ENCODE peak calls at places on chromosomes 2 and 18, in seven cellular contexts. T, Z, D, P, A, M and L are unnamed samples.

GRCh38 chr2:44730583-44730982 is 210.9 kb upstream of the SIX3 start:
- DNase-seq in D (no peak), Z (no peak), T (no peak), P (no peak), A (no peak), M (no peak), L (no peak)

GRCh38 chr2:86105969-86106945 is at the start of gene PTCD3:
- DNase-seq in Z (peak; percentile 97), P (peak; percentile 98), A (peak; percentile 98), M (peak; percentile 97), T (peak; percentile 85), D (peak; percentile 91), L (peak; percentile 94)

GRCh38 chr2:202311823-202312388 is 46.3 kb downstream of the NOP58 start:
- DNase-seq in D (no peak), P (no peak), T (no peak), Z (no peak), M (no peak), A (no peak), L (no peak)

GRCh38 chr2:241563031-241563507 is 4.5 kb downstream of the BOK start:
- DNase-seq in D (no peak), Z (no peak), A (no peak), P (no peak), M (no peak), T (no peak), L (no peak)

GRCh38 chr18:13403786-13404549 is 185.4 kb downstream of the LDLRAD4 start:
- DNase-seq in M (no peak), T (no peak), D (no peak), A (peak; percentile 59), Z (no peak), P (no peak), L (no peak)

GRCh38 chr18:63454497-63454896 is 22.3 kb upstream of the SERPINB5 start:
- DNase-seq in M (no peak), A (no peak), Z (no peak), D (no peak), T (no peak), P (no peak), L (no peak)

GRCh38 chr2:314561-315336 is 26.9 kb upstream of the ALKAL2 start:
- DNase-seq in P (no peak), M (no peak), D (no peak), T (no peak), Z (no peak), A (no peak), L (no peak)

GRCh38 chr18:46712406-46712805 is 44.4 kb downstream of the ST8SIA5 start:
- DNase-seq in T (peak; percentile 31), Z (no peak), D (no peak), A (no peak), M (peak; percentile 10), P (no peak), L (no peak)

GRCh38 chr2:130371723-130372054 is 15.8 kb downstream of the PTPN18 start:
- DNase-seq in D (no peak), Z (no peak), A (no peak), P (no peak), M (no peak), T (no peak), L (no peak)

GRCh38 chr2:3025261-3025660 is 352.4 kb downstream of the EIPR1 start:
- DNase-seq in A (no peak), Z (no peak), D (no peak), T (no peak), P (no peak), M (no peak), L (no peak)

GRCh38 chr18:75785175-75785574 is 357.7 kb upstream of the SMIM21 start:
- DNase-seq in M (no peak), Z (no peak), T (no peak), A (no peak), P (no peak), D (no peak), L (no peak)

GRCh38 chr2:154527962-154528361 is 170.5 kb upstream of the KCNJ3 start:
- DNase-seq in D (no peak), M (no peak), A (no peak), T (no peak), P (no peak), Z (no peak), L (no peak)

GRCh38 chr2:152740743-152741328 is 22.4 kb downstream of the ARL6IP6 start:
- DNase-seq in A (no peak), P (peak; percentile 39), D (peak; percentile 68), Z (no peak), M (peak; percentile 77), T (peak; percentile 20), L (peak; percentile 58)

GRCh38 chr18:9337875-9338274 is 3.3 kb downstream of the TWSG1 start:
- DNase-seq in A (no peak), P (peak; percentile 46), D (no peak), T (no peak), Z (no peak), M (no peak), L (no peak)

GRCh38 chr2:73110622-73111299 is 2.0 kb downstream of the RAB11FIP5 start:
- DNase-seq in Z (no peak), P (no peak), T (no peak), A (no peak), M (no peak), D (peak; percentile 4), L (no peak)

GRCh38 chr18:49926076-49926745 is 112.9 kb upstream of the ACAA2 start:
- DNase-seq in D (no peak), Z (no peak), A (no peak), T (no peak), P (no peak), M (no peak), L (peak; percentile 27)

GRCh38 chr2:207163053-207163814 is 2.5 kb downstream of the KLF7 start:
- DNase-seq in T (no peak), Z (peak; percentile 61), M (peak; percentile 87), A (no peak), P (no peak), D (no peak), L (no peak)